ENCODE peak calls at places on chromosomes 3 and 15, in five cellular contexts. G, X, R, B and Z are unnamed samples.

GRCh38 chr3:69181592-69182211 is 59.3 kb upstream of the LMOD3 start:
- DNase-seq in G (no peak), X (peak), R (peak), B (no peak), Z (no peak)

GRCh38 chr3:15151166-15151565 is 52.2 kb upstream of the RBSN start:
- DNase-seq in G (no peak), X (no peak), R (no peak), B (no peak), Z (no peak)

GRCh38 chr3:46634856-46635255 is 22.5 kb downstream of the FAM240A start:
- DNase-seq in G (no peak), X (no peak), R (no peak), B (no peak), Z (peak)

GRCh38 chr3:112124901-112125607 is 8.0 kb downstream of the GCSAM start:
- DNase-seq in G (no peak), X (no peak), R (no peak), B (no peak), Z (no peak)

GRCh38 chr3:187741403-187742350 is 3.6 kb downstream of the BCL6 start:
- DNase-seq in G (peak), X (peak), R (peak), B (peak), Z (peak)

GRCh38 chr3:9249273-9250192 is at the start of gene SRGAP3:
- DNase-seq in G (peak), X (peak), R (peak), B (peak), Z (peak)

GRCh38 chr3:186241910-186242821 is 119.9 kb downstream of the DGKG start:
- DNase-seq in G (peak), X (peak), R (peak), B (no peak), Z (peak)

GRCh38 chr3:186277268-186277909 is 84.6 kb downstream of the DGKG start:
- DNase-seq in G (no peak), X (no peak), R (peak), B (no peak), Z (no peak)

GRCh38 chr3:45599424-45599886 is 4.9 kb downstream of the LIMD1 start:
- DNase-seq in G (peak), X (no peak), R (no peak), B (no peak), Z (no peak)

GRCh38 chr3:17290894-17291293 is 406.1 kb downstream of the PLCL2 start:
- DNase-seq in G (no peak), X (no peak), R (no peak), B (no peak), Z (no peak)

GRCh38 chr3:72259755-72260589 is 475.0 kb upstream of the PROK2 start:
- DNase-seq in G (no peak), X (no peak), R (no peak), B (no peak), Z (no peak)

GRCh38 chr15:59940928-59941327 is 63.2 kb upstream of the FOXB1 start:
- DNase-seq in G (no peak), X (no peak), R (no peak), B (no peak), Z (no peak)

GRCh38 chr15:41562784-41563198 is 3.8 kb downstream of the TYRO3 start:
- DNase-seq in G (no peak), X (no peak), R (no peak), B (no peak), Z (no peak)

GRCh38 chr3:139672247-139672646 is 5.5 kb downstream of the NMNAT3 start:
- DNase-seq in G (no peak), X (no peak), R (no peak), B (no peak), Z (no peak)

GRCh38 chr3:8848696-8849131 is 79.3 kb upstream of the OXTR start:
- DNase-seq in G (no peak), X (peak), R (no peak), B (no peak), Z (no peak)

GRCh38 chr3:87145553-87145952 is 81.6 kb upstream of the CHMP2B start:
- DNase-seq in G (no peak), X (peak), R (peak), B (no peak), Z (no peak)

GRCh38 chr3:69200384-69201068 is 78.1 kb upstream of the LMOD3 start:
- DNase-seq in G (no peak), X (peak), R (peak), B (peak), Z (peak)

GRCh38 chr15:71295242-71296031 is 180.2 kb downstream of the THSD4 start:
- DNase-seq in G (no peak), X (peak), R (peak), B (no peak), Z (no peak)

GRCh38 chr15:38670142-38671002 is 105.8 kb upstream of the RASGRP1 start:
- DNase-seq in G (no peak), X (no peak), R (no peak), B (no peak), Z (no peak)

GRCh38 chr3:142279965-142280590 is 54.7 kb upstream of the GK5 start:
- DNase-seq in G (no peak), X (peak), R (peak), B (no peak), Z (no peak)

GRCh38 chr3:9071982-9072666 is 108.9 kb upstream of the RAD18 start:
- DNase-seq in G (no peak), X (peak), R (no peak), B (no peak), Z (no peak)

GRCh38 chr3:50609743-50610085 is 1.9 kb downstream of the CISH start:
- DNase-seq in G (no peak), X (no peak), R (no peak), B (no peak), Z (no peak)

GRCh38 chr3:37324752-37325407 is 150.5 kb upstream of the LRRFIP2 start:
- DNase-seq in G (no peak), X (no peak), R (no peak), B (no peak), Z (no peak)

GRCh38 chr3:187922704-187923393 is 177.6 kb upstream of the BCL6 start:
- DNase-seq in G (no peak), X (no peak), R (no peak), B (no peak), Z (no peak)

GRCh38 chr3:53253707-53254106 is 2.1 kb downstream of the TKT start:
- DNase-seq in G (no peak), X (no peak), R (no peak), B (no peak), Z (no peak)

GRCh38 chr3:53250881-53251605 is 4.8 kb downstream of the TKT start:
- DNase-seq in G (no peak), X (no peak), R (peak), B (no peak), Z (no peak)

GRCh38 chr3:53252105-53252946 is 3.5 kb downstream of the TKT start:
- DNase-seq in G (no peak), X (no peak), R (no peak), B (no peak), Z (no peak)

GRCh38 chr3:53247619-53248018 is 8.2 kb downstream of the TKT start:
- DNase-seq in G (no peak), X (no peak), R (no peak), B (no peak), Z (no peak)

GRCh38 chr3:53250453-53250852 is 5.4 kb downstream of the TKT start:
- DNase-seq in G (no peak), X (no peak), R (no peak), B (no peak), Z (no peak)
- H3K4me3 ChIP-seq in G (no peak), X (no peak), R (no peak), B (no peak), Z (no peak)

DNA sequence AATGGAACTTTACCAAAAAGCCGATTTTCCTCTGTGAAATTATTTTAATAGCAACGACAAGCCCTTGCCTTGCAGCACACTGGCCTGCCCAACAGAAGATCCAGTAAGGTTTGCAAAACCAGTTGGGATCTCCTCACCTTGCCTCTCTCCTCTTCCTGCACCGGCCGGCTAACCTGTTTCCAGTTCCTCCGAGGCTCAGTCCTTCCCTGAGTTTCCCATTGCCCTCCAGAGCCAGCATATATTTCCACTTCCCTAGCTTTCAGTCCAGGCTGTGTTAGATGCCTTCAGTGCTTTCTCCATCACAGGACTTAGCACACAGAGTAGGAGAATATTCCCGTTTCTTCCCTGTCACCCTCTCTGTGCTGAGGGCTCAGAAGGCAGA is 60.3 kb downstream of the NOX5 start:
- DNase-seq in G (no peak), X (no peak), R (no peak), B (no peak), Z (no peak)
- H3K4me3 ChIP-seq in G (peak), X (no peak), R (peak), B (peak), Z (peak)

GRCh38 chr15:96330450-96331140 is at the start of gene NR2F2:
- DNase-seq in G (peak), X (peak), R (peak), B (peak), Z (peak)

GRCh38 chr15:96333194-96334016 is 2.9 kb downstream of the NR2F2 start:
- DNase-seq in G (no peak), X (no peak), R (no peak), B (no peak), Z (peak)

GRCh38 chr15:96331141-96331941 is 841 bp downstream of the NR2F2 start:
- DNase-seq in G (no peak), X (peak), R (no peak), B (no peak), Z (peak)

GRCh38 chr15:96332854-96333193 is 2.3 kb downstream of the NR2F2 start:
- DNase-seq in G (no peak), X (no peak), R (no peak), B (no peak), Z (no peak)

GRCh38 chr15:96331942-96332853 is 1.7 kb downstream of the NR2F2 start:
- DNase-seq in G (no peak), X (peak), R (no peak), B (no peak), Z (peak)
- H3K4me3 ChIP-seq in G (peak), X (peak), R (peak), B (peak), Z (peak)

DNA sequence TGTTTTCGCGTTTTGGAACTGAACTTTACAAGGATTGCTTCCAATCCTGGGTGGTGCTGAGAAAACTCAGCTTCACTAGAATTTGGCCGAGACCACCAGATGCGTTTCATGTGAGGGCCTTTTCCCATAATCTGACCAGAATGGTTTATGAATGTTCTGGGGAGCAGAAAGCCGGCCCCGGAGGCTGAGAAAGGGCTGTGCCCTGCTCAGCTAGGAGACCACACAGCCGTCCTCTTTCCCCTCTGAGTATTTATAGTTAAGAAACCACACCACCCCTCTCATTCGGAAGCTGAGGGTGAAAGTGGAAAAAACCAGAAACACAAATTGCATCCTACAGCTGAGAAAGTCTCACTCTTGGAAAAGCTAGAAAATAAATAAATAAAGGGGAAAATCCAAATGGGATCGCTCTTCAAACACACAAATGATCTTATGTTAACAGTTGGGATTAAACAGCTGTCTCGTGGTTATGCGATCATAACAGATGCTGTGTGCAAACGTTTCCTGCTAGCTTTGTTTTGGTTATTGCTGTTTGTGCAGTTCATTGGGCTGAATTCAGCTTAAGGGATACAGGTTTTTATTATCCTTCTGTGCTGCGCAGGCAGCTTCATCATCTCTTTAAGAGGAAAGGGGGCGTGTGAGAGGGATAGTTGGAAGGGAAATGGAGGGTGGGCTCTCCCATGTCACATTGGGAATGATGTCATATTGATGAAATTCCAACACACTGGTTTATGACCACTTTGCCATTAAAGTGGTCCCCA is 1026.2 kb upstream of the NR2F2 start:
- DNase-seq in G (no peak), X (no peak), R (no peak), B (no peak), Z (no peak)
- H3K4me3 ChIP-seq in G (peak), X (no peak), R (no peak), B (no peak), Z (no peak)

DNA sequence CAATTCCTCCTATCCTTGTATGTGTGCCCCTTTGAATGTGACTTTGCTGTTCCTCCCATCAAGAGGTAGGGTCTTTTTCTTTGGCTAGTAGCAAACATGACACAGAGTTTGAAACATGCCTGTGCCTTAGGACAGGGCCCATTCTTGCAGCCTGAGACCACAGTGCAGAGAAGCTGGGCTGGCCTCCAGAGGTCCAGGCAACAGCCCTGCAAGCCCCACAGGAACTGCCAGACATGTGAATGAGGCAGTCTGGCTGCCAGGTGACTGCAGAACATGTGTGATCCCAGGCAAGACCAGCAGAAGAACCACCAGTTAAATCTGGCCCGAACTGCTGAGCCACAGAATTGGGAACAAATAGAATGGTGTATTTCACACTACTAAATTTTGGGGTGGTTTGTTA is 1.2 kb upstream of the HGD start:
- DNase-seq in G (peak), X (no peak), R (peak), B (no peak), Z (peak)
- H3K4me3 ChIP-seq in G (no peak), X (no peak), R (no peak), B (no peak), Z (no peak)

GRCh38 chr3:147939425-147940196 is 530.4 kb downstream of the ZIC1 start:
- DNase-seq in G (no peak), X (no peak), R (no peak), B (no peak), Z (no peak)
- H3K4me3 ChIP-seq in G (peak), X (no peak), R (no peak), B (no peak), Z (no peak)

DNA sequence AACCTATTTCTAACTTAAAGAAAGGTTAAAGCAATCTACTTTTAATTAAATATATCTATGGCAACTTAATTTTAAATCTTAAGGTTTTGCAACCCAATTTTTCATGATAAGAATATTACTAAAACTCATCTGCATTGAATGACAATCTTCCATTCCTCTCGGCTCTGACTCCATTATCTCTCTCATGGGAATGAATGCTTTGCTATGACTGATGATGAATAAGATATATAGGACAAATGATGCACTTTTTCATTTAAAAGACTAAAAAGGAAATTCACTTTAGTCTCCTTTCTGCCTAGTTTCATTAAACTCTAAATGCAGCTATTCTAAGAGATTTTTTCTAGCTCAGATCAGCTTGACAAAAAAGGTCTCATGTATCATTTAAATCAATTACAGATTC is 68.7 kb downstream of the GBE1 start:
- DNase-seq in G (no peak), X (no peak), R (no peak), B (no peak), Z (no peak)
- H3K4me3 ChIP-seq in G (no peak), X (no peak), R (no peak), B (no peak), Z (no peak)

GRCh38 chr3:32239638-32240550 is 1.4 kb downstream of the CMTM8 start:
- DNase-seq in G (no peak), X (no peak), R (peak), B (no peak), Z (peak)
- H3K4me3 ChIP-seq in G (peak), X (no peak), R (peak), B (peak), Z (peak)

GRCh38 chr3:55541016-55541415 is 53.9 kb upstream of the WNT5A start:
- DNase-seq in G (no peak), X (no peak), R (no peak), B (no peak), Z (no peak)

GRCh38 chr3:55538158-55538557 is 51.1 kb upstream of the WNT5A start:
- DNase-seq in G (no peak), X (no peak), R (no peak), B (no peak), Z (no peak)

GRCh38 chr3:55534876-55535275 is 47.8 kb upstream of the WNT5A start:
- DNase-seq in G (no peak), X (no peak), R (no peak), B (no peak), Z (no peak)

GRCh38 chr3:55540579-55540978 is 53.5 kb upstream of the WNT5A start:
- DNase-seq in G (no peak), X (no peak), R (no peak), B (no peak), Z (no peak)

GRCh38 chr3:55537563-55537962 is 50.5 kb upstream of the WNT5A start:
- DNase-seq in G (no peak), X (no peak), R (no peak), B (no peak), Z (no peak)
- H3K4me3 ChIP-seq in G (no peak), X (no peak), R (no peak), B (no peak), Z (no peak)